ENCODE peak calls at places on chromosome 6, in four cellular contexts. N, P, Q and T are unnamed samples.

GRCh38 chr6:106161475-106161874 is 75.3 kb downstream of the PRDM1 start:
- DNase-seq in N (no peak), P (no peak), Q (no peak), T (no peak)

GRCh38 chr6:146860583-146860982 is 261.8 kb downstream of the ADGB start:
- DNase-seq in N (no peak), P (no peak), Q (no peak), T (no peak)

GRCh38 chr6:162864901-162865300 is 137.1 kb downstream of the PACRG start:
- DNase-seq in N (no peak), P (no peak), Q (no peak), T (no peak)

GRCh38 chr6:54040545-54040944 is 70.7 kb upstream of the MLIP start:
- DNase-seq in N (no peak), P (no peak), Q (no peak), T (no peak)

GRCh38 chr6:84522135-84522535 is 242.3 kb downstream of the TBX18 start:
- DNase-seq in N (no peak), P (no peak), Q (peak), T (no peak)

GRCh38 chr6:118398066-118398465 is 150.0 kb upstream of the PLN start:
- DNase-seq in N (no peak), P (no peak), Q (no peak), T (no peak)

GRCh38 chr6:29696147-29697129 is 15.5 kb upstream of the ZFP57 start:
- DNase-seq in N (no peak), P (no peak), Q (peak), T (peak)

GRCh38 chr6:13425971-13426931 is 61.1 kb downstream of the GFOD1 start:
- DNase-seq in N (no peak), P (no peak), Q (no peak), T (no peak)

GRCh38 chr6:158008894-158009891 is 27.5 kb downstream of the SYNJ2 start:
- DNase-seq in N (no peak), P (no peak), Q (no peak), T (no peak)

GRCh38 chr6:48962041-48962440 is 501.0 kb downstream of the MMUT start:
- DNase-seq in N (no peak), P (no peak), Q (no peak), T (no peak)

GRCh38 chr6:125910518-125910917 is 46.1 kb upstream of the HINT3 start:
- DNase-seq in N (no peak), P (no peak), Q (no peak), T (no peak)

GRCh38 chr6:18016698-18017097 is 29.3 kb upstream of the KIF13A start:
- DNase-seq in N (no peak), P (no peak), Q (no peak), T (no peak)

GRCh38 chr6:451847-452246 is 60.3 kb downstream of the IRF4 start:
- DNase-seq in N (no peak), P (no peak), Q (no peak), T (no peak)

GRCh38 chr6:1781152-1781848 is 171.6 kb downstream of the FOXC1 start:
- DNase-seq in N (no peak), P (no peak), Q (no peak), T (no peak)
- TF ChIP-seq NR3C1 in N (no peak), P (no peak), Q (no peak), T (no peak)

GRCh38 chr6:110329729-110330436 is 28.3 kb downstream of the METTL24 start:
- DNase-seq in N (no peak), P (peak), Q (no peak), T (no peak)

GRCh38 chr6:110325197-110325596 is 33.0 kb downstream of the METTL24 start:
- DNase-seq in N (no peak), P (peak), Q (no peak), T (no peak)

GRCh38 chr6:110329348-110329728 is 28.8 kb downstream of the METTL24 start:
- DNase-seq in N (no peak), P (no peak), Q (no peak), T (no peak)

GRCh38 chr6:110326609-110327008 is 31.5 kb downstream of the METTL24 start:
- DNase-seq in N (no peak), P (no peak), Q (no peak), T (no peak)

GRCh38 chr6:110328231-110328630 is 29.9 kb downstream of the METTL24 start:
- DNase-seq in N (no peak), P (no peak), Q (no peak), T (no peak)
- TF ChIP-seq MAX in N (no peak), P (no peak), Q (no peak), T (no peak)

DNA sequence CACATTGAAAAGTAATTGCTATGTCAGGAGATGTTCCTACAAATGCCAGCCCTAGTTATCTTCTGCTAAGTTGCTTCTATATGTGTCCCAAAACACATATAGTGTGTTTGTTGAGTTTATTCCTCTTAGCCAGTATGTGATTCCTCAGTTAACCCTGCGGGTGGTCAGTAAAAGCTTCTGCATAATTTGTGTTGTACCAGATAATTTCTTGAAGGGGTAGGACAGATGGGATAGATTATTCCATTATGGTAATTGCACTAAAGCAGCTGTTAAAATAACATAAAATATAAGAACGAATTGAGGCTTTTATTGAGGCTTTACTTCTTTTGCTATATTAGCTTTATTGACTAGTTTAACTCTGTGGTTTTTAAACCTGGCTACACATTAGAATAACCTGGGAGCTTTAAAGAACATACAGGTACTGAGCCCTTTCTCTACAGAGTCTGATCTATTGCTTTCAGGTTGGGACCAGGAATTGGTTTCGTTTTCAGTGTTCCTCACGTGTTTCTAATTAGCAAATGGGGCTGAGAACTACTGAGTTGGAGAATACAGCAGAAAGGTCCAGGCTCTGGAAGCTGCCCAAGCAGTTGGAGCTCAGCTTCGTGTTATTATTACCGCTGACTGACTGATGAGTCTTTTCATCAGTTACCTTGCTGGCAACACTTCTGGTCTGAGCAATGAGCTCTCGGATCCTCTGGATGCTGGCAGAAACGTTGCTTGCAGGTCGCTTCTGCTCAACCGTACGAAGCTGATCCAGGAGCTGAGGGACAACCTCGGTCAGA is 56.9 kb downstream of the FAM229B start:
- DNase-seq in N (no peak), P (peak), Q (no peak), T (no peak)
- TF ChIP-seq NR3C1 in N (no peak), P (no peak), Q (no peak), T (no peak)

DNA sequence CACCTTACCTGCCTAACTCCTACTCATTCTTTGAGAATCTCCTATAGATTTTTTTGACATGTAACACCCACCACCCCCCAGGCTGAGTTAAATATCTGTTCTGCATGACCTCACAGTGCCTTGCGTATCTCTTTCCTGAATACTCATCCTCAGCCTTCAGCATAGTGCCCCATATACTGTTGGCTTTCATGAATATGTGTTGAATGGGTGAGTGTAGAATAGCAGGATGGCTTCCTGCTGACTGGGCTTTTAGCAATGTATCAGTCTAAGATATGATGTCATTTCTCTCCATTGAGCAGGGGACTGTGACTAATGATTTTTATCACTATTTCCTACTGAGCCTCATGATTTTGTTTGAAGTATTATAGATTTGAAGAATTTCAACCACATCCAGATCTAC is 361.6 kb upstream of the MARCKS start:
- DNase-seq in N (no peak), P (no peak), Q (no peak), T (no peak)
- TF ChIP-seq MAX in N (no peak), P (no peak), Q (no peak), T (no peak)

GRCh38 chr6:159980474-159980873 is 11.6 kb downstream of the IGF2R start:
- DNase-seq in N (no peak), P (no peak), Q (no peak), T (no peak)

GRCh38 chr6:159979136-159979874 is 10.4 kb downstream of the IGF2R start:
- DNase-seq in N (no peak), P (peak), Q (no peak), T (no peak)

GRCh38 chr6:159977242-159978214 is 8.6 kb downstream of the IGF2R start:
- DNase-seq in N (no peak), P (no peak), Q (no peak), T (no peak)

GRCh38 chr6:159976844-159977241 is 8.0 kb downstream of the IGF2R start:
- DNase-seq in N (no peak), P (no peak), Q (no peak), T (no peak)

GRCh38 chr6:159978291-159979135 is 9.6 kb downstream of the IGF2R start:
- DNase-seq in N (no peak), P (no peak), Q (no peak), T (no peak)
- TF ChIP-seq NR3C1 in N (no peak), P (no peak), Q (no peak), T (no peak)

GRCh38 chr6:33719326-33719987 is 8.0 kb upstream of the UQCC2 start:
- DNase-seq in N (no peak), P (no peak), Q (no peak), T (no peak)
- TF ChIP-seq MAX in N (no peak), P (no peak), Q (no peak), T (no peak)

DNA sequence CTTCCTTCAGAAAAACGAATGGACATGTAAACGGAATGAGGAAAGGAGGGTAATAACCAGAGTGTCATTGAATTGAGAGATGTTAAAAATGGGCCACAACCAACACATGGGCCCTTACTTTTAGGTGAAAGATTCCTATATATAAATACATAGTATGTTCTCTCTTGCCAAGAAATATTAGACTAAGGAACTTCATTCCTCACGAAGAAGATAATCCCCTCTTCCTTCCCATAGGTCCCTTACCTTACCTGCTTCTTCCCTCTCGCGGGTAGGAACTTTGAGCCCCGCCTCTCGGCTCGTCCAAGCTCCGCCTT is 295 bp upstream of the TBC1D22B start:
- DNase-seq in N (no peak), P (no peak), Q (no peak), T (no peak)
- TF ChIP-seq NR3C1 in N (no peak), P (no peak), Q (no peak), T (no peak)